ENCODE peak calls at places on chromosome 21, in eight cellular contexts. T, O, U, M, K, E, S and Y are unnamed samples.

GRCh38 chr21:41830764-41831452 is 48.2 kb downstream of the PRDM15 start:
- DNase-seq in K (no peak), U (no peak), O (no peak), E (no peak), S (no peak), M (no peak), T (no peak), Y (no peak)

GRCh38 chr21:46172863-46173528 is 11.3 kb downstream of the SPATC1L start:
- DNase-seq in U (no peak), M (no peak), K (no peak), O (peak; percentile 19), E (no peak), T (no peak), S (no peak), Y (no peak)

GRCh38 chr21:38917045-38917774 is 111.5 kb downstream of the ETS2 start:
- DNase-seq in M (peak; percentile 82), O (peak; percentile 53), U (peak; percentile 11), S (peak; percentile 58), E (no peak), T (no peak), K (no peak), Y (no peak)

GRCh38 chr21:42544544-42544943 is 30.9 kb downstream of the SLC37A1 start:
- DNase-seq in T (no peak), U (no peak), S (no peak), E (no peak), K (no peak), M (no peak), O (peak; percentile 27), Y (no peak)

GRCh38 chr21:45988366-45989347 is 7.1 kb downstream of the COL6A1 start:
- DNase-seq in S (no peak), O (peak; percentile 63), E (no peak), M (no peak), U (no peak), T (no peak), K (no peak), Y (peak; percentile 50)

GRCh38 chr21:41139951-41140350 is 28.0 kb upstream of the BACE2 start:
- DNase-seq in K (no peak), U (no peak), E (no peak), T (no peak), S (no peak), M (no peak), O (no peak), Y (no peak)

GRCh38 chr21:36193200-36193599 is 36.6 kb downstream of the DOP1B start:
- DNase-seq in K (no peak), M (peak; percentile 36), T (no peak), O (no peak), U (no peak), E (no peak), S (no peak), Y (no peak)

GRCh38 chr21:32351428-32351827 is 41.4 kb downstream of the URB1 start:
- DNase-seq in M (peak; percentile 77), T (no peak), U (no peak), O (peak; percentile 34), E (no peak), K (no peak), S (no peak), Y (no peak)

GRCh38 chr21:25708467-25709065 is 26.1 kb downstream of the ATP5PF start:
- DNase-seq in S (peak; percentile 40), E (peak; percentile 47), O (no peak), U (peak; percentile 21), K (no peak), M (peak; percentile 36), T (peak; percentile 58), Y (no peak)

GRCh38 chr21:37219766-37220432 is 47.2 kb downstream of the VPS26C start:
- DNase-seq in U (no peak), T (no peak), K (no peak), E (no peak), M (no peak), S (no peak), O (no peak), Y (no peak)

GRCh38 chr21:26495283-26495849 is 77.7 kb downstream of the CYYR1 start:
- DNase-seq in E (no peak), M (no peak), U (no peak), K (no peak), T (no peak), S (no peak), O (no peak), Y (no peak)

GRCh38 chr21:16211339-16212303 is 481.8 kb downstream of the USP25 start:
- DNase-seq in E (no peak), S (no peak), K (no peak), M (no peak), U (no peak), O (no peak), T (no peak), Y (no peak)

GRCh38 chr21:29382029-29382654 is 83.4 kb downstream of the BACH1 start:
- DNase-seq in O (no peak), T (no peak), E (no peak), S (no peak), K (no peak), U (no peak), M (no peak), Y (no peak)

GRCh38 chr21:45818276-45818903 is 163.2 kb upstream of the COL6A1 start:
- DNase-seq in O (peak; percentile 55), S (no peak), K (no peak), E (no peak), T (no peak), M (no peak), U (no peak), Y (peak; percentile 24)

GRCh38 chr21:42833439-42833815 is 45.9 kb downstream of the WDR4 start:
- DNase-seq in S (peak; percentile 54), U (peak; percentile 64), K (no peak), M (no peak), T (peak; percentile 47), O (no peak), E (peak; percentile 77), Y (peak; percentile 46)

GRCh38 chr21:31911138-31911907 is 38.5 kb downstream of the HUNK start:
- DNase-seq in E (no peak), O (no peak), S (no peak), K (no peak), U (no peak), T (no peak), M (no peak), Y (no peak)

GRCh38 chr21:38787461-38788274 is 18.1 kb upstream of the ETS2 start:
- DNase-seq in K (no peak), U (peak; percentile 83), T (peak; percentile 37), S (peak; percentile 75), E (no peak), O (no peak), M (peak; percentile 83), Y (peak; percentile 68)

GRCh38 chr21:28436286-28436932 is 556.3 kb downstream of the LTN1 start:
- DNase-seq in T (no peak), E (no peak), U (no peak), S (no peak), K (no peak), M (no peak), O (no peak), Y (no peak)

GRCh38 chr21:32184485-32184884 is 94.4 kb downstream of the MIS18A start:
- DNase-seq in U (no peak), K (no peak), E (no peak), T (peak; percentile 5), M (no peak), O (no peak), S (no peak), Y (no peak)

DNA sequence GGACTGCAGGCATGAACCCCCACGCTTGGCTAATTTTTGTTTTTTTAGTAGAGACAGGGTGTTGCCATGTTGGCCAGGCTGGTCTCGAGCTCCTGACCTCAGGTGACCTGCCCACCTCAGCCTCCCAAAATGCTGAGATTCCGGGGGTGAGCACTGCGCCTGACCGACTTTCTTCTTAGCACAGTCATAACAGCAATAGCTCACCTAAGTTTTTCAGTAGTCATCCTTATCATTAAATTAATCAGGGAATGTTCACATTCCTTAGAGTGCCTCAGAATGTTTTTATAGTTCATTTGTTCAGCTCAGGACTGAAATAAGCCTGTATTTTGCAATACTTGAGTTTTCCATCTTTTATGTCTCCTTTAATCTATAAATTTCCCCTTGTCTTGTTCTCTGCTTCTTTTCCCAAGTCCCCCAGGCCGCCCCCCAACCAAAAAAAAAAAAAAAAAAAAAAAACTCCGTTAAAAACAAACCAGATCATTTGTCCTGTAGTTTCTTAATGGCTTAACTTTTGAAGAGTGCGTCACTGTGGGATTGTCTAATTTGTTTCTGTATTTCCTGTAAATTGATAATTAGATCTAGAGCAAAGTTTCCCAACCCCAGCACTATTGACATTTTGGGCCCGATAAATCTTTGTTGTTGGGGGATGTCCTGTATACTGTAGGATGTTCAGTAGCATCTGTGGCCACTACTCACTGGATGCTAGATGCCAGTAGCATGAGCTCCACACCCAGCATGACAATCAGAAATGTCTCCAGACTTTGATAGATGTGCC is 120.7 kb downstream of the ITSN1 start:
- DNase-seq in U (no peak), O (no peak), E (no peak), M (no peak), T (no peak), K (no peak), S (no peak), Y (no peak)
- H3K27ac ChIP-seq in U (no peak overlapping the region), O (peak overlapping the region; percentile 59), E (no peak overlapping the region), M (no peak overlapping the region), T (no peak overlapping the region), K (no peak overlapping the region), S (no peak overlapping the region), Y (no peak overlapping the region)

DNA sequence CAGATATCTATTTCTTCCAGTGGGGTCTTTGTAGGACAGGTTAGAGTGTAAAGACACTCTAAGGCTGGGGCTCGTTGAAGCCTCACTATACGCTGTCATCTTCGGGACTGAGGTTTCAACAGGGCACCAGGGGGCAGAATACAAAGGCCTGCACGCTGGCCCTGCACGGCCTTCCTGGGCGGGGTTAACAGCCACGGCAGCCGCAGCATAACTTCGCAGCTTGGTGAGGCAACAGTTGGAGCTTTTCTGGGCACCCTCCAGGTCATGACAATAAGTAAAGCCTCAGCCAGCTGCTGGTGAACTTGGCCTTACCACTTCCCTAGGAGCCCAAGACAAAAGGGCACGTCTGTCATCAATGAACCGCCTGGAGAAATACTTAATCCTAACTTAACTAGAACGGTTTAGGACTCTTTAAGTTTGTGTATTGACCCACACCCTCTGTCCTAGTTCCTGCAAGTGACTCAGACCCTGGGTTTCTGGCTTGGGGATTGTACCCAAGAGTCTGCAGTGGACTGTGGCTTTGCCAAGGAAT is 2.3 kb upstream of the RUNX1 start:
- DNase-seq in O (peak; percentile 90), E (no peak), T (peak; percentile 89), S (peak; percentile 89), K (peak; percentile 58), M (peak; percentile 20), U (peak; percentile 89), Y (peak; percentile 69)
- H3K4me1 ChIP-seq in O (peaks cover 77% of the 10 kb centered on the region), E (peaks cover 28% of the 10 kb centered on the region), T (peaks cover 3% of the 10 kb centered on the region), S (peaks cover 49% of the 10 kb centered on the region), K (peaks cover 2% of the 10 kb centered on the region), M (peaks cover 3% of the 10 kb centered on the region), U (peaks cover 35% of the 10 kb centered on the region), Y (no peaks in the 10 kb centered on the region)

DNA sequence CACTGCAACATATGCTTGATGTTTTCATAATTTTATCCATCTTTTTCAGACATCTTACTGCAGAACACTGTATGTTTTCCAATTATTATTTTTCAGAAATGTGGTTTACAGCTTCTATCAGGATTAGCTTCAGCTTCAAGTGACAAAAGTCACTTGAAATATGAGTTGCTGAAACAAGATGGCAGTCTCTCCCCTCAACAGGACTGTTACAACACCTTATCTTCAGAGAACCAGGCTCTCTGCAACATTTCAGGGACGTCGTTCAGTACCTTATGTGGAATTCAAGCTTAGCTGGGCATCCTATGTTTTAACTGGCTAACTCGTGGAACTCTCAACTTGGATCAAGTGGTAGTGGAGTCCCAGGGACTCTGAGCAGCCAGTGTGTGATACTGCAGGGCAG is 2.0 kb upstream of the UBE2G2 start:
- DNase-seq in S (no peak), K (no peak), E (no peak), M (no peak), O (no peak), T (no peak), U (no peak), Y (no peak)
- TF ChIP-seq POLR2AphosphoS5 in S (no peak), K (no peak), E (no peak), M (no peak), O (no peak), T (no peak), U (no peak), Y (no peak)

GRCh38 chr21:17673261-17674020 is 60.7 kb upstream of the BTG3 start:
- DNase-seq in U (no peak), T (peak; percentile 58), E (no peak), O (no peak), K (no peak), M (no peak), S (no peak), Y (peak; percentile 57)
- H3K27ac ChIP-seq in U (no peak overlapping the region), T (no peak overlapping the region), E (no peak overlapping the region), O (no peak overlapping the region), K (no peak overlapping the region), M (no peak overlapping the region), S (no peak overlapping the region), Y (no peak overlapping the region)